ENCODE peak calls at places on chromosomes 13 and 19, in six cellular contexts. One of them, this sample, is unnamed.

GRCh38 chr13:64993514-64994164 is 2236.5 kb downstream of the PCDH9 start:
- DNase-seq in tibial nerve: no peak
- DNase-seq in esophagus squamous epithelium: no peak
- DNase-seq in lower leg skin: no peak
- DNase-seq in dorsolateral prefrontal cortex: no peak
- DNase-seq in tibial artery: no peak
- DNase-seq in this sample: no peak

GRCh38 chr13:44068169-44068568 is 188.5 kb downstream of the LACC1 start:
- DNase-seq in tibial nerve: no peak
- DNase-seq in esophagus squamous epithelium: no peak
- DNase-seq in lower leg skin: no peak
- DNase-seq in dorsolateral prefrontal cortex: no peak
- DNase-seq in tibial artery: no peak
- DNase-seq in this sample: no peak

GRCh38 chr19:3573162-3573857 is 566 bp downstream of the HMG20B start:
- DNase-seq in tibial nerve: no peak
- DNase-seq in esophagus squamous epithelium: no peak
- DNase-seq in lower leg skin: no peak
- DNase-seq in dorsolateral prefrontal cortex: no peak
- DNase-seq in tibial artery: peak
- DNase-seq in this sample: no peak

GRCh38 chr19:5434351-5434917 is 20.8 kb upstream of the ZNRF4 start:
- DNase-seq in tibial nerve: no peak
- DNase-seq in esophagus squamous epithelium: no peak
- DNase-seq in lower leg skin: no peak
- DNase-seq in dorsolateral prefrontal cortex: no peak
- DNase-seq in tibial artery: no peak
- DNase-seq in this sample: no peak

GRCh38 chr19:6811906-6812305 is 39.4 kb downstream of the VAV1 start:
- DNase-seq in tibial nerve: no peak
- DNase-seq in esophagus squamous epithelium: no peak
- DNase-seq in lower leg skin: no peak
- DNase-seq in dorsolateral prefrontal cortex: no peak
- DNase-seq in tibial artery: no peak
- DNase-seq in this sample: peak

GRCh38 chr19:4660181-4660791 is 9.9 kb downstream of the MYDGF start:
- DNase-seq in tibial nerve: no peak
- DNase-seq in esophagus squamous epithelium: no peak
- DNase-seq in lower leg skin: no peak
- DNase-seq in dorsolateral prefrontal cortex: no peak
- DNase-seq in tibial artery: no peak
- DNase-seq in this sample: peak

GRCh38 chr19:2791876-2792275 is 6.6 kb downstream of the THOP1 start:
- DNase-seq in tibial nerve: no peak
- DNase-seq in esophagus squamous epithelium: no peak
- DNase-seq in lower leg skin: no peak
- DNase-seq in dorsolateral prefrontal cortex: no peak
- DNase-seq in tibial artery: no peak
- DNase-seq in this sample: no peak

GRCh38 chr19:1401138-1401888 is at the start of gene GAMT:
- DNase-seq in tibial nerve: no peak
- DNase-seq in esophagus squamous epithelium: no peak
- DNase-seq in lower leg skin: no peak
- DNase-seq in dorsolateral prefrontal cortex: peak
- DNase-seq in tibial artery: no peak
- DNase-seq in this sample: no peak

GRCh38 chr19:19628499-19629134 is 597 bp upstream of the LPAR2 start:
- DNase-seq in tibial nerve: no peak
- DNase-seq in esophagus squamous epithelium: no peak
- DNase-seq in lower leg skin: no peak
- DNase-seq in dorsolateral prefrontal cortex: peak
- DNase-seq in tibial artery: no peak
- DNase-seq in this sample: no peak

GRCh38 chr19:7456964-7457541 is 31.8 kb downstream of the PEX11G start:
- DNase-seq in tibial nerve: no peak
- DNase-seq in esophagus squamous epithelium: no peak
- DNase-seq in lower leg skin: no peak
- DNase-seq in dorsolateral prefrontal cortex: no peak
- DNase-seq in tibial artery: no peak
- DNase-seq in this sample: no peak

GRCh38 chr19:5811117-5811516 is 6.2 kb downstream of the NRTN start:
- DNase-seq in tibial nerve: no peak
- DNase-seq in esophagus squamous epithelium: no peak
- DNase-seq in lower leg skin: no peak
- DNase-seq in dorsolateral prefrontal cortex: no peak
- DNase-seq in tibial artery: no peak
- DNase-seq in this sample: no peak

GRCh38 chr13:43119206-43119605 is 95.8 kb downstream of the DNAJC15 start:
- DNase-seq in tibial nerve: no peak
- DNase-seq in esophagus squamous epithelium: no peak
- DNase-seq in lower leg skin: no peak
- DNase-seq in dorsolateral prefrontal cortex: no peak
- DNase-seq in tibial artery: no peak
- DNase-seq in this sample: no peak

GRCh38 chr13:50951366-50951765 is 41.8 kb downstream of the RNASEH2B start:
- DNase-seq in tibial nerve: no peak
- DNase-seq in esophagus squamous epithelium: no peak
- DNase-seq in lower leg skin: no peak
- DNase-seq in dorsolateral prefrontal cortex: no peak
- DNase-seq in tibial artery: no peak
- DNase-seq in this sample: no peak

GRCh38 chr19:11142528-11143171 is 12.9 kb downstream of the SPC24 start:
- DNase-seq in tibial nerve: peak
- DNase-seq in esophagus squamous epithelium: no peak
- DNase-seq in lower leg skin: peak
- DNase-seq in dorsolateral prefrontal cortex: peak
- DNase-seq in tibial artery: peak
- DNase-seq in this sample: no peak

GRCh38 chr19:35225951-35226350 is 2.6 kb downstream of the FAM187B start:
- DNase-seq in tibial nerve: no peak
- DNase-seq in esophagus squamous epithelium: no peak
- DNase-seq in lower leg skin: peak
- DNase-seq in dorsolateral prefrontal cortex: no peak
- DNase-seq in tibial artery: no peak
- DNase-seq in this sample: no peak

GRCh38 chr13:49428041-49428763 is 15.7 kb downstream of the CAB39L start:
- DNase-seq in tibial nerve: no peak
- DNase-seq in esophagus squamous epithelium: no peak
- DNase-seq in lower leg skin: no peak
- DNase-seq in dorsolateral prefrontal cortex: no peak
- DNase-seq in tibial artery: no peak
- DNase-seq in this sample: no peak

GRCh38 chr19:55304279-55304978 is 20.6 kb downstream of the BRSK1 start:
- DNase-seq in tibial nerve: peak
- DNase-seq in esophagus squamous epithelium: no peak
- DNase-seq in lower leg skin: no peak
- DNase-seq in dorsolateral prefrontal cortex: no peak
- DNase-seq in tibial artery: no peak
- DNase-seq in this sample: no peak

GRCh38 chr19:33323093-33323820 is 20.9 kb upstream of the CEBPA start:
- DNase-seq in tibial nerve: no peak
- DNase-seq in esophagus squamous epithelium: no peak
- DNase-seq in lower leg skin: no peak
- DNase-seq in dorsolateral prefrontal cortex: no peak
- DNase-seq in tibial artery: no peak
- DNase-seq in this sample: no peak

GRCh38 chr19:6239871-6240676 is 39.7 kb downstream of the MLLT1 start:
- DNase-seq in tibial nerve: no peak
- DNase-seq in esophagus squamous epithelium: no peak
- DNase-seq in lower leg skin: no peak
- DNase-seq in dorsolateral prefrontal cortex: no peak
- DNase-seq in tibial artery: no peak
- DNase-seq in this sample: no peak

GRCh38 chr19:4449022-4449825 is 8.4 kb downstream of the UBXN6 start:
- DNase-seq in tibial nerve: no peak
- DNase-seq in esophagus squamous epithelium: no peak
- DNase-seq in lower leg skin: peak
- DNase-seq in dorsolateral prefrontal cortex: peak
- DNase-seq in tibial artery: peak
- DNase-seq in this sample: no peak

GRCh38 chr13:105389373-105389772 is 1146.1 kb downstream of the EFNB2 start:
- DNase-seq in tibial nerve: no peak
- DNase-seq in esophagus squamous epithelium: no peak
- DNase-seq in lower leg skin: no peak
- DNase-seq in dorsolateral prefrontal cortex: no peak
- DNase-seq in tibial artery: no peak
- DNase-seq in this sample: no peak

GRCh38 chr19:2962018-2962670 is 15.2 kb upstream of the TLE6 start:
- DNase-seq in tibial nerve: peak
- DNase-seq in esophagus squamous epithelium: no peak
- DNase-seq in lower leg skin: no peak
- DNase-seq in dorsolateral prefrontal cortex: peak
- DNase-seq in tibial artery: no peak
- DNase-seq in this sample: peak

GRCh38 chr13:72652681-72653080 is 74.7 kb downstream of the MZT1 start:
- DNase-seq in tibial nerve: no peak
- DNase-seq in esophagus squamous epithelium: no peak
- DNase-seq in lower leg skin: no peak
- DNase-seq in dorsolateral prefrontal cortex: no peak
- DNase-seq in tibial artery: no peak
- DNase-seq in this sample: no peak

GRCh38 chr13:26540319-26540718 is 17.2 kb upstream of the WASF3 start:
- DNase-seq in tibial nerve: no peak
- DNase-seq in esophagus squamous epithelium: no peak
- DNase-seq in lower leg skin: no peak
- DNase-seq in dorsolateral prefrontal cortex: no peak
- DNase-seq in tibial artery: no peak
- DNase-seq in this sample: no peak

GRCh38 chr19:1482361-1483066 is 3.5 kb upstream of the C19orf25 start:
- DNase-seq in tibial nerve: no peak
- DNase-seq in esophagus squamous epithelium: no peak
- DNase-seq in lower leg skin: no peak
- DNase-seq in dorsolateral prefrontal cortex: no peak
- DNase-seq in tibial artery: no peak
- DNase-seq in this sample: no peak

GRCh38 chr19:17946965-17947784 is 14.4 kb downstream of the CCDC124 start:
- DNase-seq in tibial nerve: no peak
- DNase-seq in esophagus squamous epithelium: no peak
- DNase-seq in lower leg skin: no peak
- DNase-seq in dorsolateral prefrontal cortex: no peak
- DNase-seq in tibial artery: no peak
- DNase-seq in this sample: no peak

GRCh38 chr13:23898101-23898500 is 799 bp upstream of the C1QTNF9B start:
- DNase-seq in tibial nerve: no peak
- DNase-seq in esophagus squamous epithelium: no peak
- DNase-seq in lower leg skin: no peak
- DNase-seq in dorsolateral prefrontal cortex: no peak
- DNase-seq in tibial artery: no peak
- DNase-seq in this sample: no peak

GRCh38 chr13:106230450-106230849 is 305.0 kb downstream of the EFNB2 start:
- DNase-seq in tibial nerve: no peak
- DNase-seq in esophagus squamous epithelium: no peak
- DNase-seq in lower leg skin: no peak
- DNase-seq in dorsolateral prefrontal cortex: no peak
- DNase-seq in tibial artery: no peak
- DNase-seq in this sample: no peak

GRCh38 chr13:48249018-48249417 is 16.0 kb downstream of the ITM2B start:
- DNase-seq in tibial nerve: no peak
- DNase-seq in esophagus squamous epithelium: no peak
- DNase-seq in lower leg skin: no peak
- DNase-seq in dorsolateral prefrontal cortex: no peak
- DNase-seq in tibial artery: no peak
- DNase-seq in this sample: no peak

GRCh38 chr13:48253849-48254248 is 20.8 kb downstream of the ITM2B start:
- DNase-seq in tibial nerve: no peak
- DNase-seq in esophagus squamous epithelium: no peak
- DNase-seq in lower leg skin: no peak
- DNase-seq in dorsolateral prefrontal cortex: no peak
- DNase-seq in tibial artery: no peak
- DNase-seq in this sample: no peak

GRCh38 chr13:48255090-48255489 is 22.1 kb downstream of the ITM2B start:
- DNase-seq in tibial nerve: no peak
- DNase-seq in esophagus squamous epithelium: no peak
- DNase-seq in lower leg skin: no peak
- DNase-seq in dorsolateral prefrontal cortex: no peak
- DNase-seq in tibial artery: no peak
- DNase-seq in this sample: no peak

GRCh38 chr13:48252176-48252575 is 19.2 kb downstream of the ITM2B start:
- DNase-seq in tibial nerve: no peak
- DNase-seq in esophagus squamous epithelium: no peak
- DNase-seq in lower leg skin: no peak
- DNase-seq in dorsolateral prefrontal cortex: no peak
- DNase-seq in tibial artery: no peak
- DNase-seq in this sample: no peak

GRCh38 chr13:48251616-48252081 is 18.6 kb downstream of the ITM2B start:
- DNase-seq in tibial nerve: no peak
- DNase-seq in esophagus squamous epithelium: no peak
- DNase-seq in lower leg skin: no peak
- DNase-seq in dorsolateral prefrontal cortex: no peak
- DNase-seq in tibial artery: no peak
- DNase-seq in this sample: no peak
- H3K4me3 ChIP-seq in tibial nerve: no peak
- H3K4me3 ChIP-seq in esophagus squamous epithelium: no peak
- H3K4me3 ChIP-seq in lower leg skin: no peak
- H3K4me3 ChIP-seq in dorsolateral prefrontal cortex: no peak
- H3K4me3 ChIP-seq in tibial artery: no peak
- H3K4me3 ChIP-seq in this sample: no peak

GRCh38 chr13:80072231-80072630 is 268.7 kb downstream of the SPRY2 start:
- DNase-seq in tibial nerve: no peak
- DNase-seq in esophagus squamous epithelium: no peak
- DNase-seq in lower leg skin: no peak
- DNase-seq in dorsolateral prefrontal cortex: no peak
- DNase-seq in tibial artery: no peak
- DNase-seq in this sample: no peak
- H3K4me3 ChIP-seq in tibial nerve: no peak
- H3K4me3 ChIP-seq in esophagus squamous epithelium: no peak
- H3K4me3 ChIP-seq in lower leg skin: no peak
- H3K4me3 ChIP-seq in dorsolateral prefrontal cortex: no peak
- H3K4me3 ChIP-seq in tibial artery: no peak
- H3K4me3 ChIP-seq in this sample: no peak

GRCh38 chr19:15195381-15195964 is 5.3 kb downstream of the NOTCH3 start:
- DNase-seq in tibial nerve: no peak
- DNase-seq in esophagus squamous epithelium: no peak
- DNase-seq in lower leg skin: peak
- DNase-seq in dorsolateral prefrontal cortex: no peak
- DNase-seq in tibial artery: peak
- DNase-seq in this sample: no peak
- H3K4me3 ChIP-seq in tibial nerve: peak
- H3K4me3 ChIP-seq in esophagus squamous epithelium: peak
- H3K4me3 ChIP-seq in lower leg skin: no peak
- H3K4me3 ChIP-seq in dorsolateral prefrontal cortex: no peak
- H3K4me3 ChIP-seq in tibial artery: peak
- H3K4me3 ChIP-seq in this sample: peak

DNA sequence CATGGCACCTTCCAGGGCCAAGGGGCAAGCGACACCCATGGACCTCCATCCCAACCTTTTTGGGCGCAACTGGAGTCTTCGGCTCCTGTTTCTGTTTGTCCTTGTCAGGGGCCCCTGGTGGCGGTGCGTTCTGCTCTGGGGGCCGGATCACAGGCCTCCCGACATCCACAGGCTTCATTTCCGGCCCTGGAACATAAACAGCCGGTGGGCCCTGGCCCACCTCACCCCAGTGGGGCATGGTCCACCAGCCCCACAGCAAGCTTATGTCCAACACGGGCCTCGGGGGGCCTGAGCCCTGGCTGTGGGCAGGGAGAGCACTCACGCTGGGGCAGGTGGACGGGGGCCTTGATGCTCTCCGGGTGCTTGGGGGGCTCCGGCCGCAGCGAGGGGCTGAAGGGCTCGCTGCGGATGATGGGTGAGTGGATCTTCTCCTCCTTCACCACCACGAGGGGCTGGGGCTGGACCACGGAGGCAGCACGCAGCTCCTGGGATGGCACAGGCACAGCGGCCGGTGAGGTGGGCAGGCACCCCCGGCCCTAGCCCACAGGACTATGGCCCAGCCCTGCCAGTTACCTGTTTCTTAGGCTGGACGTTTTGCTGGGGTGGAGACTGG is 7.2 kb upstream of the EPHX3 start:
- DNase-seq in tibial nerve: no peak
- DNase-seq in esophagus squamous epithelium: no peak
- DNase-seq in lower leg skin: no peak
- DNase-seq in dorsolateral prefrontal cortex: no peak
- DNase-seq in tibial artery: no peak
- DNase-seq in this sample: no peak
- H3K4me3 ChIP-seq in tibial nerve: no peak
- H3K4me3 ChIP-seq in esophagus squamous epithelium: no peak
- H3K4me3 ChIP-seq in lower leg skin: no peak
- H3K4me3 ChIP-seq in dorsolateral prefrontal cortex: no peak
- H3K4me3 ChIP-seq in tibial artery: no peak
- H3K4me3 ChIP-seq in this sample: no peak

This sample was measured in Jurkat, Clone E6-1.